ENCODE peak calls at places on chromosomes 5 and 9, in six cellular contexts. D is stimulated activated CD8-positive, alpha-beta memory T cell treated with anti-CD3 and anti-CD28 coated beads, Interleukin-4, amount 100 ng/mL, for 24 hours; X is activated T-helper 1 cell treated with Interleukin-2 at 50 U/mL for 16 hours; U is activated CD4-positive, alpha-beta T cell treated with anti-CD3 and anti-CD28 coated beads for 48 hours; S is HS-5; N is naive thymus-derived CD4-positive, alpha-beta T cell. J is an unnamed sample.

GRCh38 chr5:37086466-37087178 is 162.6 kb downstream of the CPLANE1 start:
- DNase-seq in X (no peak), N (no peak), U (no peak), S (no peak), D (no peak), J (no peak)

GRCh38 chr5:91957671-91958070 is 574.6 kb upstream of the ARRDC3 start:
- DNase-seq in X (no peak), U (no peak), S (peak), D (no peak), N (no peak), J (no peak)

GRCh38 chr5:126390056-126390455 is 33.2 kb upstream of the GRAMD2B start:
- DNase-seq in X (no peak), D (no peak), N (no peak), S (no peak), U (no peak), J (no peak)

GRCh38 chr5:118531276-118531675 is 457.1 kb downstream of the DTWD2 start:
- DNase-seq in S (no peak), N (no peak), X (no peak), U (no peak), D (no peak), J (no peak)

GRCh38 chr5:143218563-143219170 is 184.8 kb downstream of the NR3C1 start:
- DNase-seq in N (no peak), U (no peak), S (no peak), D (no peak), X (no peak), J (no peak)

GRCh38 chr5:17021363-17021932 is 85.4 kb upstream of the MYO10 start:
- DNase-seq in D (no peak), N (no peak), U (no peak), X (no peak), S (no peak), J (no peak)

GRCh38 chr5:96885518-96886338 is 9.4 kb downstream of the ERAP2 start:
- DNase-seq in X (no peak), D (no peak), U (peak), N (peak), S (no peak), J (peak)

GRCh38 chr5:174311531-174312269 is 266.2 kb downstream of the NSG2 start:
- DNase-seq in S (no peak), X (peak), U (peak), D (peak), N (peak), J (peak)

GRCh38 chr9:88947581-88948573 is 43.4 kb upstream of the S1PR3 start:
- DNase-seq in X (no peak), S (no peak), D (no peak), N (no peak), U (no peak), J (no peak)

GRCh38 chr9:104104407-104104806 is 10.3 kb downstream of the SMC2 start:
- DNase-seq in S (no peak), X (no peak), N (no peak), D (no peak), U (no peak), J (no peak)